ENCODE peak calls at places on chromosomes 11 and 22, in six cellular contexts. U is H9, Z is keratinocyte, X is mammary epithelial cell, T is PC-3, V is fibroblast of lung. P is an unnamed sample. For H4K20me1, the result is how much of the 10 kb centered on the place peaks cover.

GRCh38 chr11:18844753-18845367 is 53.3 kb upstream of the PTPN5 start:
- DNase-seq in U (peak), T (peak), Z (peak), V (peak), X (peak), P (peak)

GRCh38 chr11:33227578-33228261 is 29.5 kb upstream of the HIPK3 start:
- DNase-seq in T (peak), V (peak), Z (no peak), U (no peak), X (no peak), P (no peak)

GRCh38 chr11:121466063-121466794 is 13.5 kb upstream of the SORL1-AS1 start:
- DNase-seq in Z (peak), X (peak), V (peak), U (peak), T (peak), P (peak)

GRCh38 chr11:68297812-68298658 is 14.4 kb upstream of the LRP5 start:
- DNase-seq in X (peak), Z (peak), U (peak), T (peak), V (peak), P (peak)

GRCh38 chr11:67119577-67120391 is 721 bp downstream of the KDM2A start:
- DNase-seq in T (peak), V (no peak), U (no peak), Z (no peak), X (peak), P (peak)

GRCh38 chr11:124761301-124762021 is 629 bp downstream of the ESAM start:
- DNase-seq in T (no peak), U (peak), V (no peak), X (no peak), Z (no peak), P (no peak)

GRCh38 chr11:4105916-4106315 is 11.3 kb downstream of the RRM1 start:
- DNase-seq in U (no peak), V (no peak), X (no peak), T (no peak), Z (no peak), P (no peak)

GRCh38 chr11:120660024-120660565 is 148.5 kb downstream of the GRIK4 start:
- DNase-seq in T (peak), U (peak), Z (no peak), X (peak), V (peak), P (peak)

GRCh38 chr22:22988150-22988549 is 82.2 kb upstream of the GNAZ start:
- DNase-seq in V (no peak), U (no peak), Z (no peak), X (no peak), T (no peak), P (no peak)

DNA sequence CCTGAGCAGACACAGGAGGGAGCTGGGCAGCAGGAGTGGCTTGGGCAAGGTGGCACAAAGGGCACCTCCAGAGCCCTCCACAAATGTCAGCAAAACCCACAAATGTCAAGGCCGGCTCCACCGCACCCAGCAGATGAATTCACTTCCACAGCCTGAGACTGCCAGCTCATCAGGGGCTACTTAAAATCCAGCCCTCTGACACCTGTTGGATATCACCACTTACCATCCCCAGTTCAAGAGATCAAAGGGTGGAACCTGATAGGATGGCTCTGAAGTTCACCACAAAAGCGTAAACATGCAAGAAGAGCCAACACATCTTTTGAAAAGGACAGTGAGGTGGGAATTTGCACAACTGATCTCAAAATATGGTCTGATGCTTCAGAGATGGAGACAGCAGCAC is 168.6 kb upstream of the GRK3 start:
- DNase-seq in Z (no peak), U (no peak), V (no peak), X (no peak), T (no peak), P (no peak)
- H4K20me1 ChIP-seq in Z (under half), U (under half), V (under half), X (under half), T (half or more), P (under half)

GRCh38 chr11:26377619-26378018 is 45.7 kb downstream of the ANO3 start:
- DNase-seq in V (no peak), Z (no peak), U (no peak), T (no peak), X (no peak), P (no peak)
- H4K20me1 ChIP-seq in V (under half), Z (under half), U (under half), T (under half), X (under half), P (under half)

GRCh38 chr11:86035164-86035563 is 33.7 kb downstream of the PICALM start:
- DNase-seq in U (no peak), Z (no peak), V (no peak), T (no peak), X (no peak), P (no peak)

GRCh38 chr11:86035920-86036319 is 33.0 kb downstream of the PICALM start:
- DNase-seq in U (no peak), T (no peak), V (no peak), Z (no peak), X (no peak), P (no peak)

GRCh38 chr11:86034710-86035109 is 34.2 kb downstream of the PICALM start:
- DNase-seq in U (no peak), V (no peak), Z (no peak), X (no peak), T (no peak), P (no peak)

GRCh38 chr11:86039094-86039493 is 29.8 kb downstream of the PICALM start:
- DNase-seq in V (no peak), U (no peak), Z (no peak), X (no peak), T (no peak), P (no peak)

GRCh38 chr11:86037743-86038142 is 31.1 kb downstream of the PICALM start:
- DNase-seq in V (no peak), X (no peak), U (no peak), Z (no peak), T (no peak), P (no peak)
- H4K20me1 ChIP-seq in V (under half), X (under half), U (under half), Z (under half), T (under half), P (under half)

DNA sequence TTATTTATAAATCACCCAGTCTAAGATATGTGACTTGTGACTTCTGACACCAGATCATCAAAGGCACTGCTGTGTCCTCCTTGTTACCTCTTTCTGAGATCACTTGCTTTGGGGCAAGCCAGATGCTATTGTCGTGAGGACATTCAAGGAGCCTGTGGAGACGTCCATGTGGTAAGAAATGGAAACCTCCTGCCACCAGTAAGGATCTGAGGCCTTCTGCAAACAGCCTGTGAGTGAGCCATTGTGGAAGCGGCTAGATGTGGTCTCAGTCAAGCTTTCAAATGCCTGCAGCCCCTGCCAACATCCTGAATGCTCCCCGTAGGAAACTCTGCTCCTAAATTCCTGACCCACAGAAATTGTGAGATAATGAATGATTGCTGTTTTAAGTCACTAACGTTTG is 11.7 kb upstream of the RDX start:
- DNase-seq in V (no peak), X (no peak), T (no peak), Z (no peak), U (no peak), P (no peak)
- H4K20me1 ChIP-seq in V (under half), X (under half), T (under half), Z (under half), U (under half), P (under half)

GRCh38 chr11:27673979-27674663 is 26.1 kb downstream of the BDNF start:
- DNase-seq in X (peak), U (no peak), V (no peak), T (no peak), Z (peak), P (no peak)

GRCh38 chr11:27678242-27678641 is 22.0 kb downstream of the BDNF start:
- DNase-seq in V (peak), X (no peak), T (no peak), U (no peak), Z (no peak), P (no peak)

GRCh38 chr11:27677108-27677507 is 23.1 kb downstream of the BDNF start:
- DNase-seq in U (no peak), V (no peak), X (no peak), Z (no peak), T (no peak), P (no peak)

GRCh38 chr11:27672836-27673464 is 27.3 kb downstream of the BDNF start:
- DNase-seq in U (no peak), Z (no peak), X (peak), T (peak), V (no peak), P (no peak)
- H4K20me1 ChIP-seq in U (under half), Z (under half), X (under half), T (under half), V (under half), P (under half)

GRCh38 chr22:35987994-35988393 is 40.6 kb downstream of the RBFOX2 start:
- DNase-seq in T (no peak), V (no peak), X (no peak), U (no peak), Z (no peak), P (no peak)

GRCh38 chr22:35995345-35995744 is 33.3 kb downstream of the RBFOX2 start:
- DNase-seq in V (no peak), X (no peak), Z (no peak), T (no peak), U (no peak), P (no peak)

GRCh38 chr22:35987487-35987886 is 41.1 kb downstream of the RBFOX2 start:
- DNase-seq in V (peak), T (no peak), U (no peak), X (no peak), Z (no peak), P (no peak)

GRCh38 chr22:35993048-35993714 is 35.4 kb downstream of the RBFOX2 start:
- DNase-seq in V (no peak), X (no peak), Z (no peak), U (no peak), T (no peak), P (no peak)

GRCh38 chr22:35991168-35991567 is 37.5 kb downstream of the RBFOX2 start:
- DNase-seq in U (no peak), T (no peak), Z (no peak), V (peak), X (no peak), P (no peak)
- H4K20me1 ChIP-seq in U (under half), T (under half), Z (under half), V (under half), X (under half), P (under half)